ENCODE peak calls at places on chromosomes 5 and 9, in ten cellular contexts. G, U, B, S, V, Y, M, K, A and C are unnamed samples.

GRCh38 chr9:114317665-114318357 is 5.1 kb upstream of the ORM1 start:
- DNase-seq in S (no peak), U (no peak), G (no peak), K (no peak), M (peak; percentile 22), A (no peak), V (peak; percentile 94), Y (peak; percentile 13), B (no peak), C (peak; percentile 59)

GRCh38 chr5:178210073-178210526 is 5.8 kb downstream of the HNRNPAB start:
- DNase-seq in M (no peak), A (no peak), Y (no peak), U (no peak), K (no peak), G (no peak), S (peak; percentile 38), V (no peak), B (no peak), C (no peak)

GRCh38 chr9:77820293-77820954 is 172.3 kb upstream of the GNA14 start:
- DNase-seq in V (peak; percentile 72), A (no peak), K (peak; percentile 61), B (no peak), G (no peak), S (no peak), Y (peak; percentile 83), M (peak; percentile 64), U (peak; percentile 47), C (peak; percentile 77)

GRCh38 chr5:136080483-136081180 is 51.8 kb downstream of the TGFBI start:
- DNase-seq in U (peak; percentile 43), G (peak; percentile 89), A (peak; percentile 78), M (peak; percentile 62), S (peak; percentile 83), Y (peak; percentile 92), V (peak; percentile 83), K (peak; percentile 85), B (no peak), C (peak; percentile 95)

GRCh38 chr5:177510567-177511053 is 984 bp upstream of the DOK3 start:
- DNase-seq in G (no peak), Y (no peak), M (no peak), V (no peak), A (no peak), U (no peak), S (no peak), B (no peak), K (no peak), C (no peak)

GRCh38 chr9:137851516-137852217 is 25.9 kb upstream of the CACNA1B start:
- DNase-seq in B (no peak), U (no peak), S (no peak), M (no peak), K (no peak), G (no peak), V (no peak), Y (no peak), A (no peak), C (no peak)

GRCh38 chr5:93581738-93582414 is 857 bp upstream of the NR2F1-AS1 start:
- DNase-seq in M (no peak), U (no peak), A (no peak), G (no peak), Y (peak; percentile 90), S (peak; percentile 73), K (no peak), V (peak; percentile 78), B (no peak), C (peak; percentile 91)

GRCh38 chr5:19031491-19031890 is 956.5 kb downstream of the CDH18 start:
- DNase-seq in A (no peak), B (no peak), V (no peak), U (no peak), S (no peak), G (no peak), Y (no peak), K (no peak), M (no peak), C (no peak)

GRCh38 chr9:100426532-100427365 is at the start of gene MSANTD3:
- DNase-seq in Y (peak; percentile 79), U (peak; percentile 74), S (peak; percentile 76), K (peak; percentile 58), A (no peak), G (peak; percentile 69), B (peak; percentile 69), V (peak; percentile 64), M (peak; percentile 87), C (peak; percentile 72)

GRCh38 chr9:93479726-93480125 is 26.3 kb upstream of the FAM120AOS start:
- DNase-seq in S (no peak), V (peak; percentile 79), K (no peak), Y (no peak), B (no peak), U (no peak), A (peak; percentile 12), G (no peak), M (no peak), C (no peak)

GRCh38 chr9:20048437-20048836 is 259.6 kb upstream of the SLC24A2 start:
- DNase-seq in A (no peak), S (no peak), K (no peak), V (no peak), M (no peak), B (no peak), Y (no peak), G (no peak), U (no peak), C (no peak)

GRCh38 chr9:93591301-93591700 is 14.9 kb downstream of the PHF2 start:
- DNase-seq in S (no peak), M (no peak), A (no peak), K (no peak), U (no peak), Y (no peak), G (no peak), B (no peak), V (no peak), C (no peak)

GRCh38 chr9:98765276-98765675 is 31.1 kb downstream of the ANKS6 start:
- DNase-seq in V (no peak), K (no peak), U (no peak), Y (no peak), B (no peak), S (no peak), A (no peak), M (peak; percentile 76), G (no peak), C (no peak)

GRCh38 chr9:98766548-98766947 is 29.8 kb downstream of the ANKS6 start:
- DNase-seq in K (no peak), A (no peak), V (no peak), S (no peak), B (no peak), Y (no peak), U (no peak), M (peak; percentile 59), G (no peak), C (no peak)

GRCh38 chr9:98768344-98768743 is 28.0 kb downstream of the ANKS6 start:
- DNase-seq in V (no peak), G (no peak), S (no peak), U (no peak), Y (no peak), M (no peak), B (no peak), K (no peak), A (no peak), C (no peak)

GRCh38 chr9:98767196-98767595 is 29.2 kb downstream of the ANKS6 start:
- DNase-seq in G (no peak), M (no peak), S (no peak), B (no peak), Y (no peak), U (no peak), K (no peak), A (no peak), V (no peak), C (no peak)

GRCh38 chr9:98767915-98768314 is 28.4 kb downstream of the ANKS6 start:
- DNase-seq in A (no peak), V (no peak), M (no peak), K (no peak), S (no peak), Y (no peak), B (no peak), U (no peak), G (no peak), C (no peak)
- TF ChIP-seq CTCF in A (no peak), V (no peak), M (no peak), K (no peak), S (no peak), Y (no peak), B (no peak), U (no peak), G (no peak), C (no peak)

DNA sequence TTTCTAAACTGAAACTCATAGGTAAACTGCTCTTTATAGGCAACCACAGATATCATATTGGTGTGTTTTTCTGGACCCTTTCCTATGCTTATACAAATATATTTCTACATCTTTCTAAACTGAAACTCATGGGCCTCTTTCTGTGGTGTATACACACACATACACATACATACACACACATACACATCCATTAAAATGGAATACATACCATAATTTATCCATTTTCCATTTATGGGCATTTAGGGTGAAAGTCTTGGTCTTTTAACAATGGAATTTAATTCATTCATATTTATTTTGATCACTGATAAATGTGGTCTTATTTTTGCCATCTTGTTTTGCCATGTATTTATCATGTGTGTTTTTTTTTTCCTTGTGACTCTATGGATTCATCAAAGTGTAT is 44.1 kb downstream of the SLC22A5 start:
- DNase-seq in K (no peak), V (no peak), A (no peak), S (no peak), U (no peak), Y (no peak), M (no peak), G (no peak), B (no peak), C (no peak)
- H3K4me3 ChIP-seq in K (no peak overlapping the region), V (no peak overlapping the region), A (no peak overlapping the region), S (no peak overlapping the region), U (no peak overlapping the region), Y (no peak overlapping the region), M (no peak overlapping the region), G (no peak overlapping the region), B (no peak overlapping the region), C (no peak overlapping the region)

GRCh38 chr9:14347408-14348224 is 33.7 kb upstream of the NFIB start:
- DNase-seq in A (no peak), B (no peak), G (peak; percentile 63), Y (peak; percentile 49), M (peak; percentile 28), S (peak; percentile 76), V (peak; percentile 3), U (peak; percentile 52), K (no peak), C (peak; percentile 50)
- TF ChIP-seq CTCF in A (peak; percentile 20), B (no peak), G (peak; percentile 52), Y (peak; percentile 12), M (peak; percentile 41), S (no peak), V (no peak), U (peak; percentile 46), K (no peak), C (peak; percentile 24)

GRCh38 chr9:8857330-8858249 is 1058.0 kb upstream of the DMAC1 start:
- DNase-seq in S (peak; percentile 86), B (peak; percentile 40), Y (peak; percentile 52), A (peak; percentile 27), V (peak; percentile 6), U (no peak), M (no peak), G (peak; percentile 73), K (no peak), C (peak; percentile 47)
- H3K4me3 ChIP-seq in S (peak overlapping the region; percentile 95), B (peak overlapping the region; percentile 57), Y (peak overlapping the region; percentile 65), A (peak overlapping the region; percentile 52), V (peak overlapping the region; percentile 44), U (peak overlapping the region; percentile 50), M (peak overlapping the region; percentile 55), G (peak overlapping the region; percentile 67), K (no peak overlapping the region), C (peak overlapping the region; percentile 61)

GRCh38 chr9:98991981-98992884 is 48.5 kb downstream of the COL15A1 start:
- DNase-seq in B (no peak), G (no peak), K (no peak), M (no peak), Y (no peak), S (no peak), V (no peak), U (no peak), A (no peak), C (no peak)
- TF ChIP-seq CTCF in B (no peak), G (no peak), K (no peak), M (no peak), Y (no peak), S (no peak), V (no peak), U (no peak), A (no peak), C (no peak)